ENCODE peak calls at places on chromosomes 7 and 10, in nine cellular contexts. P, U, C, M, V, N, O, F and S are unnamed samples.

GRCh38 chr7:155291045-155291530 is 6.6 kb upstream of the INSIG1 start:
- DNase-seq in P (peak; percentile 69), U (no peak), C (peak; percentile 86), M (no peak), V (peak; percentile 79), N (peak; percentile 22), O (no peak), F (peak; percentile 86), S (no peak)

GRCh38 chr7:45651540-45651939 is 77.4 kb downstream of the ADCY1 start:
- DNase-seq in P (no peak), U (no peak), C (no peak), M (no peak), V (no peak), N (no peak), O (no peak), F (no peak), S (no peak)

GRCh38 chr10:75105576-75106197 is 5.8 kb upstream of the SAMD8 start:
- DNase-seq in P (no peak), U (no peak), C (no peak), M (no peak), V (no peak), N (no peak), O (no peak), F (no peak), S (no peak)

GRCh38 chr10:11116817-11117216 is 99.1 kb downstream of the CELF2 start:
- DNase-seq in P (no peak), U (no peak), C (no peak), M (no peak), V (no peak), N (no peak), O (no peak), F (no peak), S (no peak)

GRCh38 chr10:71359364-71360046 is 37.2 kb upstream of the CDH23 start:
- DNase-seq in P (no peak), U (no peak), C (peak; percentile 59), M (no peak), V (no peak), N (no peak), O (no peak), F (no peak), S (peak; percentile 75)

GRCh38 chr10:33303988-33304387 is 30.5 kb downstream of the NRP1 start:
- DNase-seq in P (no peak), U (no peak), C (no peak), M (no peak), V (no peak), N (no peak), O (no peak), F (no peak), S (no peak)

GRCh38 chr7:22654836-22655235 is 72.2 kb upstream of the IL6 start:
- DNase-seq in P (no peak), U (no peak), C (no peak), M (no peak), V (peak; percentile 34), N (no peak), O (no peak), F (no peak), S (no peak)

GRCh38 chr10:7258948-7259523 is 151.8 kb downstream of the SFMBT2 start:
- DNase-seq in P (no peak), U (no peak), C (no peak), M (peak; percentile 33), V (no peak), N (no peak), O (no peak), F (no peak), S (no peak)

GRCh38 chr7:16007911-16008310 is 321.4 kb upstream of the MEOX2 start:
- DNase-seq in P (no peak), U (no peak), C (no peak), M (no peak), V (peak; percentile 17), N (no peak), O (no peak), F (no peak), S (no peak)

GRCh38 chr7:90188281-90188680 is 23.3 kb upstream of the STEAP2 start:
- DNase-seq in P (no peak), U (no peak), C (no peak), M (no peak), V (no peak), N (no peak), O (no peak), F (peak; percentile 29), S (no peak)

GRCh38 chr10:18151491-18151890 is 11.3 kb downstream of the CACNB2 start:
- DNase-seq in P (no peak), U (no peak), C (no peak), M (no peak), V (no peak), N (no peak), O (no peak), F (no peak), S (no peak)

GRCh38 chr7:90155206-90155605 is 937 bp downstream of the STEAP1 start:
- DNase-seq in P (no peak), U (no peak), C (no peak), M (no peak), V (peak; percentile 59), N (no peak), O (no peak), F (no peak), S (no peak)

GRCh38 chr7:39248041-39248692 is 270.5 kb downstream of the POU6F2 start:
- DNase-seq in P (no peak), U (no peak), C (no peak), M (no peak), V (no peak), N (peak; percentile 57), O (no peak), F (no peak), S (no peak)
- H3K36me3 ChIP-seq in P (no peaks in the 10 kb centered on the region), U (no peaks in the 10 kb centered on the region), C (no peaks in the 10 kb centered on the region), M (no peaks in the 10 kb centered on the region), V (no peaks in the 10 kb centered on the region), N (no peaks in the 10 kb centered on the region), O (no peaks in the 10 kb centered on the region), F (no peaks in the 10 kb centered on the region), S (no peaks in the 10 kb centered on the region)

GRCh38 chr10:22652988-22653431 is 61.4 kb downstream of the PIP4K2A start:
- DNase-seq in P (no peak), U (no peak), C (no peak), M (no peak), V (no peak), N (no peak), O (no peak), F (no peak), S (no peak)
- H3K4me3 ChIP-seq in P (no peak overlapping the region), U (no peak overlapping the region), C (no peak overlapping the region), M (no peak overlapping the region), V (no peak overlapping the region), N (no peak overlapping the region), O (no peak overlapping the region), F (no peak overlapping the region), S (no peak overlapping the region)

DNA sequence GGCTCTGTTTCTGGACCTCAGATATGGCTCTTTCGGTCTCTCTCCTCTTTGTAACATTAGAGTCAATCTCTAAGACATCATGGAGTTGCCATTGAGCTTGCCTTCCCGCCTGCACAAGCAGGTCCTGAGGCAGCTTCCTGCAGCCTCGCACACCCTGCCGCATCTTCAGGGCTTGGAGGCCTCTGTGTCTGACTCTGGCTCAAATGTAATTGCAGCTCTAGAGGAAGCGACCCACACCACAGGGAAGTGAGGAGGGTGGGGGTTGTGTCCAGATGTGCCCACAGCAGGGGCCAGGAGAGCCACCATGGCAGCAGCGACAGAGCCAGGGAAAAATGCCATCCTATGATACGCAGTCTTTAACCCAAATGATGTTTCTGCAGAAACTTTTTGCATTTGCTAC is 215.9 kb upstream of the ZNF32 start:
- DNase-seq in P (no peak), U (no peak), C (no peak), M (no peak), V (no peak), N (no peak), O (no peak), F (no peak), S (no peak)
- H3K27ac ChIP-seq in P (no peak overlapping the region), U (peak overlapping the region; percentile 72), C (peak overlapping the region; percentile 33), M (no peak overlapping the region), V (peak overlapping the region; percentile 85), N (no peak overlapping the region), O (no peak overlapping the region), F (peak overlapping the region; percentile 52), S (peak overlapping the region; percentile 80)

GRCh38 chr7:100546868-100547800 is 8.1 kb downstream of the AGFG2 start:
- DNase-seq in P (no peak), U (no peak), C (no peak), M (no peak), V (no peak), N (no peak), O (no peak), F (peak; percentile 34), S (no peak)

GRCh38 chr7:100547872-100548271 is 8.9 kb downstream of the AGFG2 start:
- DNase-seq in P (no peak), U (no peak), C (no peak), M (peak; percentile 49), V (no peak), N (no peak), O (no peak), F (peak; percentile 57), S (no peak)

GRCh38 chr7:100552532-100552931 is 13.5 kb downstream of the AGFG2 start:
- DNase-seq in P (no peak), U (no peak), C (no peak), M (no peak), V (no peak), N (no peak), O (no peak), F (no peak), S (no peak)

GRCh38 chr7:100556541-100556940 is 17.2 kb downstream of the SAP25 start:
- DNase-seq in P (no peak), U (no peak), C (no peak), M (no peak), V (peak; percentile 92), N (no peak), O (no peak), F (no peak), S (no peak)

DNA sequence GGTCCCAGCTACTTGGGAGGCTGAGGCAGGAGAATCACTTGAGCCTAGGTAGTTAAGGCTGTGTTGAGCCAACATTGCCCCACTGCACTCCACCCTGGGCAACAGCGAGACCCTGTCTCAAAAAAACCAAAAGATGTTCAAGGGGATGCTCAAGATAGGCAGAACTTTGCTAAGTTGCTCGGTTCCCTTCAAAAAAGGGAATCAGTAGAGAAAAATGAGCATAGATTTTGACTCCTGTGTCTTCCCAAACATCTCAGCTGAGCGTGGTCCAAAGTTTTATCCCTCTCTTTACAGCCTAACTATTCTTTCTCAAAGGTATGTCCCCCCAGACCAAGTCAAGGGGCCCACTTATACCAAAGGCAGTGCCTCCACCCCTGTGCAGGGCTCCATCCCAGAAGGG is 14.0 kb downstream of the AGFG2 start:
- DNase-seq in P (no peak), U (no peak), C (no peak), M (no peak), V (no peak), N (no peak), O (no peak), F (no peak), S (no peak)
- H3K36me3 ChIP-seq in P (peaks cover 11% of the 10 kb centered on the region), U (peaks cover 54% of the 10 kb centered on the region), C (peaks cover 54% of the 10 kb centered on the region), M (peaks cover 56% of the 10 kb centered on the region), V (no peaks in the 10 kb centered on the region), N (no peaks in the 10 kb centered on the region), O (peaks cover 11% of the 10 kb centered on the region), F (peaks cover 23% of the 10 kb centered on the region), S (peaks cover 24% of the 10 kb centered on the region)